ENCODE peak calls at places on chromosomes 4 and X, in ten cellular contexts. X, Z, Y, I, W, O, T, L, R and J are unnamed samples.

GRCh38 chr4:71214578-71214977 is 124.2 kb upstream of the SLC4A4 start:
- DNase-seq in X (no peak), Z (no peak), Y (no peak), I (no peak), W (no peak), O (no peak), T (no peak), L (no peak), R (no peak), J (no peak)

GRCh38 chr4:5186584-5187170 is 135.4 kb downstream of the STK32B start:
- DNase-seq in X (no peak), Z (no peak), Y (no peak), I (no peak), W (no peak), O (no peak), T (no peak), L (no peak), R (no peak), J (no peak)

GRCh38 chr4:23654791-23655190 is 235.1 kb downstream of the PPARGC1A start:
- DNase-seq in X (no peak), Z (no peak), Y (no peak), I (no peak), W (no peak), O (no peak), T (no peak), L (peak), R (no peak), J (no peak)

GRCh38 chrX:150405006-150405405 is 41.9 kb downstream of the MAMLD1 start:
- DNase-seq in X (no peak), Z (no peak), Y (no peak), I (no peak), W (no peak), O (no peak), T (no peak), L (peak), R (no peak), J (no peak)

GRCh38 chr4:88356771-88357170 is 21.9 kb upstream of the HERC6 start:
- DNase-seq in X (no peak), Z (no peak), Y (no peak), I (no peak), W (no peak), O (no peak), T (no peak), L (no peak), R (no peak), J (no peak)

GRCh38 chrX:46326161-46326560 is 219.1 kb downstream of the ZNF674 start:
- DNase-seq in X (no peak), Z (no peak), Y (no peak), I (no peak), W (no peak), O (no peak), T (no peak), L (no peak), R (no peak), J (no peak)

GRCh38 chr4:112778520-112778919 is 141.6 kb downstream of the LARP7 start:
- DNase-seq in X (no peak), Z (no peak), Y (no peak), I (no peak), W (no peak), O (no peak), T (no peak), L (no peak), R (no peak), J (no peak)

GRCh38 chr4:59057804-59058203 is 1947.6 kb upstream of the IGFBP7 start:
- DNase-seq in X (no peak), Z (no peak), Y (no peak), I (no peak), W (no peak), O (no peak), T (no peak), L (no peak), R (no peak), J (no peak)

GRCh38 chr4:181432347-181432746 is 810.9 kb upstream of the TENM3 start:
- DNase-seq in X (no peak), Z (no peak), Y (peak), I (peak), W (no peak), O (no peak), T (no peak), L (no peak), R (no peak), J (no peak)

GRCh38 chrX:99494668-99495067 is 915.4 kb downstream of the PCDH19 start:
- DNase-seq in X (no peak), Z (no peak), Y (no peak), I (no peak), W (no peak), O (no peak), T (no peak), L (no peak), R (no peak), J (no peak)

GRCh38 chr4:109559625-109559982 is 442 bp upstream of the MCUB start:
- DNase-seq in X (peak), Z (no peak), Y (no peak), I (peak), W (peak), O (no peak), T (peak), L (no peak), R (peak), J (no peak)